ENCODE peak calls at places on chromosomes 3 and 15, in eight cellular contexts. One of them, this sample, is unnamed.

GRCh38 chr3:9951962-9952805 is at the start of gene PRRT3:
- DNase-seq in kidney epithelial cell: no peak
- DNase-seq in ovary: no peak
- DNase-seq in dorsolateral prefrontal cortex: peak; percentile 65
- DNase-seq in upper lobe of left lung: peak; percentile 90
- DNase-seq in fibroblast of lung: peak; percentile 42
- DNase-seq in IMR-90: peak; percentile 30
- DNase-seq in neural progenitor cell: peak; percentile 84
- DNase-seq in this sample: no peak

GRCh38 chr15:73295630-73296286 is 73.0 kb downstream of the HCN4 start:
- DNase-seq in IMR-90: peak; percentile 42
- DNase-seq in fibroblast of lung: peak; percentile 37
- DNase-seq in kidney epithelial cell: no peak
- DNase-seq in ovary: no peak
- DNase-seq in dorsolateral prefrontal cortex: no peak
- DNase-seq in neural progenitor cell: no peak
- DNase-seq in upper lobe of left lung: no peak
- DNase-seq in this sample: no peak

GRCh38 chr3:52202384-52203077 is 4.6 kb downstream of the ALAS1 start:
- DNase-seq in neural progenitor cell: no peak
- DNase-seq in upper lobe of left lung: no peak
- DNase-seq in kidney epithelial cell: no peak
- DNase-seq in fibroblast of lung: no peak
- DNase-seq in ovary: no peak
- DNase-seq in dorsolateral prefrontal cortex: no peak
- DNase-seq in IMR-90: no peak
- DNase-seq in this sample: no peak

GRCh38 chr3:52367891-52368880 is 52.1 kb downstream of the DNAH1 start:
- DNase-seq in upper lobe of left lung: peak; percentile 37
- DNase-seq in neural progenitor cell: no peak
- DNase-seq in ovary: no peak
- DNase-seq in IMR-90: no peak
- DNase-seq in dorsolateral prefrontal cortex: peak; percentile 48
- DNase-seq in fibroblast of lung: no peak
- DNase-seq in kidney epithelial cell: no peak
- DNase-seq in this sample: no peak

GRCh38 chr3:9715127-9715526 is 11.5 kb downstream of the CPNE9 start:
- DNase-seq in dorsolateral prefrontal cortex: no peak
- DNase-seq in fibroblast of lung: no peak
- DNase-seq in kidney epithelial cell: no peak
- DNase-seq in upper lobe of left lung: no peak
- DNase-seq in neural progenitor cell: peak; percentile 80
- DNase-seq in IMR-90: no peak
- DNase-seq in ovary: no peak
- DNase-seq in this sample: no peak

GRCh38 chr15:45689616-45690015 is 54.8 kb downstream of the SQOR start:
- DNase-seq in upper lobe of left lung: no peak
- DNase-seq in ovary: no peak
- DNase-seq in IMR-90: no peak
- DNase-seq in kidney epithelial cell: no peak
- DNase-seq in fibroblast of lung: no peak
- DNase-seq in neural progenitor cell: no peak
- DNase-seq in dorsolateral prefrontal cortex: no peak
- DNase-seq in this sample: no peak

GRCh38 chr3:128878011-128878457 is 1.4 kb upstream of the ACAD9 start:
- DNase-seq in upper lobe of left lung: no peak
- DNase-seq in dorsolateral prefrontal cortex: no peak
- DNase-seq in ovary: no peak
- DNase-seq in IMR-90: no peak
- DNase-seq in kidney epithelial cell: no peak
- DNase-seq in neural progenitor cell: no peak
- DNase-seq in fibroblast of lung: no peak
- DNase-seq in this sample: no peak

GRCh38 chr3:113898892-113899291 is 48.9 kb upstream of the ZDHHC23 start:
- DNase-seq in fibroblast of lung: peak; percentile 27
- DNase-seq in kidney epithelial cell: no peak
- DNase-seq in neural progenitor cell: no peak
- DNase-seq in upper lobe of left lung: no peak
- DNase-seq in IMR-90: peak; percentile 50
- DNase-seq in ovary: no peak
- DNase-seq in dorsolateral prefrontal cortex: no peak
- DNase-seq in this sample: no peak

GRCh38 chr15:38564557-38565286 is at the start of gene RASGRP1:
- DNase-seq in kidney epithelial cell: no peak
- DNase-seq in IMR-90: peak; percentile 56
- DNase-seq in neural progenitor cell: peak; percentile 92
- DNase-seq in fibroblast of lung: peak; percentile 33
- DNase-seq in dorsolateral prefrontal cortex: peak; percentile 60
- DNase-seq in ovary: no peak
- DNase-seq in upper lobe of left lung: peak; percentile 94
- DNase-seq in this sample: no peak

GRCh38 chr3:42052132-42052866 is 38.9 kb upstream of the TRAK1 start:
- DNase-seq in kidney epithelial cell: no peak
- DNase-seq in fibroblast of lung: peak; percentile 91
- DNase-seq in upper lobe of left lung: no peak
- DNase-seq in IMR-90: peak; percentile 88
- DNase-seq in dorsolateral prefrontal cortex: no peak
- DNase-seq in neural progenitor cell: no peak
- DNase-seq in ovary: no peak
- DNase-seq in this sample: no peak

GRCh38 chr3:140053011-140053702 is 118.2 kb downstream of the CLSTN2 start:
- DNase-seq in ovary: no peak
- DNase-seq in upper lobe of left lung: no peak
- DNase-seq in IMR-90: no peak
- DNase-seq in fibroblast of lung: no peak
- DNase-seq in dorsolateral prefrontal cortex: no peak
- DNase-seq in kidney epithelial cell: peak; percentile 45
- DNase-seq in neural progenitor cell: no peak
- DNase-seq in this sample: no peak

GRCh38 chr3:119492810-119493209 is 5.5 kb upstream of the TIMMDC1 start:
- DNase-seq in IMR-90: no peak
- DNase-seq in ovary: no peak
- DNase-seq in fibroblast of lung: no peak
- DNase-seq in upper lobe of left lung: no peak
- DNase-seq in dorsolateral prefrontal cortex: no peak
- DNase-seq in neural progenitor cell: no peak
- DNase-seq in kidney epithelial cell: no peak
- DNase-seq in this sample: no peak

GRCh38 chr3:23624305-23624704 is 181.4 kb upstream of the UBE2E1 start:
- DNase-seq in upper lobe of left lung: no peak
- DNase-seq in ovary: no peak
- DNase-seq in dorsolateral prefrontal cortex: no peak
- DNase-seq in fibroblast of lung: no peak
- DNase-seq in neural progenitor cell: no peak
- DNase-seq in kidney epithelial cell: no peak
- DNase-seq in IMR-90: peak; percentile 18
- DNase-seq in this sample: no peak

GRCh38 chr3:61563614-61564404 is 2.4 kb downstream of the PTPRG start:
- DNase-seq in upper lobe of left lung: peak; percentile 81
- DNase-seq in fibroblast of lung: no peak
- DNase-seq in neural progenitor cell: peak; percentile 55
- DNase-seq in dorsolateral prefrontal cortex: no peak
- DNase-seq in ovary: peak; percentile 23
- DNase-seq in kidney epithelial cell: no peak
- DNase-seq in IMR-90: no peak
- DNase-seq in this sample: no peak

GRCh38 chr3:151282921-151283320 is 4.6 kb upstream of the P2RY14 start:
- DNase-seq in IMR-90: peak; percentile 83
- DNase-seq in ovary: no peak
- DNase-seq in fibroblast of lung: peak; percentile 76
- DNase-seq in dorsolateral prefrontal cortex: no peak
- DNase-seq in neural progenitor cell: peak; percentile 36
- DNase-seq in upper lobe of left lung: no peak
- DNase-seq in kidney epithelial cell: no peak
- DNase-seq in this sample: no peak

GRCh38 chr15:67601008-67601620 is 58.6 kb downstream of the MAP2K5 start:
- DNase-seq in ovary: no peak
- DNase-seq in fibroblast of lung: peak; percentile 5
- DNase-seq in neural progenitor cell: no peak
- DNase-seq in upper lobe of left lung: no peak
- DNase-seq in kidney epithelial cell: no peak
- DNase-seq in IMR-90: peak; percentile 4
- DNase-seq in dorsolateral prefrontal cortex: no peak
- DNase-seq in this sample: no peak

DNA sequence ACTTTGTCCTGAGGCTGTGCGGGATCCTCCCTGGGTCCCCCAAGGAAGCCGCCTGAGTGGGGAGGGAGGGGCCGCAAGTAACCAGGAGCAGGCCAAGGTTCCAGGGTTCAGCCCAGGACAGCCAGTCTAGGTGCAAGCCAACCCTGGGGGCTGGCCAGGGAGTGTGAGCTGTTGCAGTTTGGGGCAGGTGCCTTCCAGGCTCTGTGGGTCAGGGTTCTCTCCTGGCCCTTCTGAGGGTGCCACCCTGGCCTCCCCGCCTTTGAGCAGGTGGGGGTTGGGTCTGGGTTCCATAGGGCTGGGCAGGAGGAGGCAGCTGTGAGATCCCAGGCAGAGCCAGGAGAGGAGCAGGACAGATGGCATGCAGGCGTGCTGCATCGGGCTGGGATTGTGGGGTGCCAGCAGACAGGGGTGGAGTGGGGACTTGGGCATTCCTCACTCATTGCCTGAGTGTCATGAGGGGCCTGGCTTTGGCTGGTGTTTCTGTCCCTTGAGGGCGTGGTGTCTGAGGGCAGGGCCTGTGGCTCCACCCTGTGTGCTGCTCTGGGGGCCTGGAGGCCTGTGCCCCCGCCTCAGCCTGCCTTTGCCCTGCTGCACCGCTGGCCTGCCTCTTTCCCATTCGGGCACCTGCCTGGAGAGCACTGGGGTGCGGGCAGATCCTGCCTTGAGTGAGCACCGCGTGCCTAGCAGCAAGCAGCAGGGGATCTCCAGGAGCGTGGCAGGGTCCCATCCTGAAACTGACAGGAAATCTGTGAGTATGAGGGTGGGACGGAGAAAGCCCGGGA is 18.4 kb downstream of the KLF13 start:
- DNase-seq in ovary: no peak
- DNase-seq in neural progenitor cell: no peak
- DNase-seq in fibroblast of lung: no peak
- DNase-seq in IMR-90: no peak
- DNase-seq in dorsolateral prefrontal cortex: peak; percentile 34
- DNase-seq in kidney epithelial cell: no peak
- DNase-seq in upper lobe of left lung: peak; percentile 83
- DNase-seq in this sample: no peak
- H3K4me3 ChIP-seq in ovary: no peak overlapping the region
- H3K4me3 ChIP-seq in neural progenitor cell: no peak overlapping the region
- H3K4me3 ChIP-seq in fibroblast of lung: no peak overlapping the region
- H3K4me3 ChIP-seq in IMR-90: no peak overlapping the region
- H3K4me3 ChIP-seq in dorsolateral prefrontal cortex: no peak overlapping the region
- H3K4me3 ChIP-seq in kidney epithelial cell: no peak overlapping the region
- H3K4me3 ChIP-seq in upper lobe of left lung: no peak overlapping the region
- H3K4me3 ChIP-seq in this sample: no peak overlapping the region

DNA sequence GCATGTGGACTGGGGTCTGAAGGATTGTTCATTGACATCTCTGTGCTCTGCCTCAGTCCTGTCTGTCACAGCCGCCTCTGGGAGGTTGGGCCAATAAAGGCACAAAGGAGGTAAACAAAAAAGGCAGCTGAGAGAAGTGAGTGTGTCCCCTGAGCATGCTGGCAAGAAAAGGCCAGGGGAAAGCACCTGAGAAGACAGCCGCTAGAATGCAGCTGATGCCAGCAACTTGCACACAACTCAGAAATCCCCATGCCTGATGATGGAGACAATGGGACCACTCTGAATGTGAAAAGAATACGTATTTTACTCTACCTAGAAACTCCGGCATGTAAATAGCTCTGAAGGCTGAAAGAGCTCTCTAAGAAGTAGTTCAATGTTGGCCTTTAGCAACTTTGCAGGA is 118.7 kb downstream of the KCNH8 start:
- DNase-seq in IMR-90: no peak
- DNase-seq in ovary: no peak
- DNase-seq in dorsolateral prefrontal cortex: no peak
- DNase-seq in kidney epithelial cell: no peak
- DNase-seq in fibroblast of lung: no peak
- DNase-seq in upper lobe of left lung: no peak
- DNase-seq in neural progenitor cell: peak; percentile 57
- DNase-seq in this sample: no peak
- TF ChIP-seq CTCF in IMR-90: no peak
- TF ChIP-seq CTCF in ovary: no peak
- TF ChIP-seq CTCF in dorsolateral prefrontal cortex: no peak
- TF ChIP-seq CTCF in kidney epithelial cell: no peak
- TF ChIP-seq CTCF in fibroblast of lung: no peak
- TF ChIP-seq CTCF in upper lobe of left lung: no peak
- TF ChIP-seq CTCF in neural progenitor cell: no peak
- TF ChIP-seq CTCF in this sample: no peak

GRCh38 chr3:13285007-13285567 is 135.0 kb downstream of the NUP210 start:
- DNase-seq in kidney epithelial cell: no peak
- DNase-seq in neural progenitor cell: no peak
- DNase-seq in upper lobe of left lung: no peak
- DNase-seq in fibroblast of lung: no peak
- DNase-seq in ovary: no peak
- DNase-seq in IMR-90: no peak
- DNase-seq in dorsolateral prefrontal cortex: peak; percentile 25
- DNase-seq in this sample: no peak

GRCh38 chr3:13283877-13284264 is 136.3 kb downstream of the NUP210 start:
- DNase-seq in dorsolateral prefrontal cortex: no peak
- DNase-seq in ovary: no peak
- DNase-seq in upper lobe of left lung: no peak
- DNase-seq in fibroblast of lung: no peak
- DNase-seq in kidney epithelial cell: no peak
- DNase-seq in neural progenitor cell: no peak
- DNase-seq in IMR-90: no peak
- DNase-seq in this sample: no peak

GRCh38 chr3:13281657-13282527 is 138.2 kb downstream of the NUP210 start:
- DNase-seq in IMR-90: no peak
- DNase-seq in upper lobe of left lung: peak; percentile 78
- DNase-seq in dorsolateral prefrontal cortex: peak; percentile 29
- DNase-seq in ovary: no peak
- DNase-seq in fibroblast of lung: no peak
- DNase-seq in kidney epithelial cell: no peak
- DNase-seq in neural progenitor cell: peak; percentile 63
- DNase-seq in this sample: no peak

GRCh38 chr3:13282528-13282985 is 137.6 kb downstream of the NUP210 start:
- DNase-seq in IMR-90: no peak
- DNase-seq in dorsolateral prefrontal cortex: peak; percentile 35
- DNase-seq in fibroblast of lung: no peak
- DNase-seq in kidney epithelial cell: no peak
- DNase-seq in neural progenitor cell: peak; percentile 77
- DNase-seq in ovary: no peak
- DNase-seq in upper lobe of left lung: peak; percentile 84
- DNase-seq in this sample: no peak

GRCh38 chr3:13282986-13283876 is 136.9 kb downstream of the NUP210 start:
- DNase-seq in kidney epithelial cell: no peak
- DNase-seq in dorsolateral prefrontal cortex: peak; percentile 34
- DNase-seq in IMR-90: no peak
- DNase-seq in neural progenitor cell: peak; percentile 70
- DNase-seq in fibroblast of lung: no peak
- DNase-seq in upper lobe of left lung: peak; percentile 88
- DNase-seq in ovary: no peak
- DNase-seq in this sample: no peak
- H3K27me3 ChIP-seq in kidney epithelial cell: peaks cover 43% of the 10 kb centered on the region
- H3K27me3 ChIP-seq in dorsolateral prefrontal cortex: no peaks in the 10 kb centered on the region
- H3K27me3 ChIP-seq in IMR-90: peaks cover 52% of the 10 kb centered on the region
- H3K27me3 ChIP-seq in neural progenitor cell: peaks cover 47% of the 10 kb centered on the region
- H3K27me3 ChIP-seq in fibroblast of lung: peaks cover 26% of the 10 kb centered on the region
- H3K27me3 ChIP-seq in upper lobe of left lung: peaks cover 27% of the 10 kb centered on the region
- H3K27me3 ChIP-seq in ovary: peaks cover 2% of the 10 kb centered on the region
- H3K27me3 ChIP-seq in this sample: peaks cover 55% of the 10 kb centered on the region

DNA sequence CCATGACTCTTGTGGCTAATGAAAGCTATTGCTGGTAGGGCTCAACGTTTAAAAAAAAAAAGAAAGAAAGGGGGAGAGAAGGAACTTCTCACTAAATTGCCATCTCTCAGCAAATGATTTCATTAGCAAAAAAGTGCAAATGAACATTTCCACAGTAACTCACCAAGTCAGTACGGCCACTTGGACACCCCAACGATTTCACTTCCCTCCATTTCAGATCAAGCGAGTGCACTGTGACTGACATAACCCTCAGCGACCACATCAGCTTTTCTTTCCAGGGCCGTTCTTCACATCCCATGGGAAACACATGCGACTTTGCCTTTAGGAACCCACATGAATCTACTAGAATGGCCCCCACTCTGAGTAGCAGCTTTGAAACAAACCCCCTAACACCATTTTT is 71.6 kb downstream of the OSBPL10 start:
- DNase-seq in neural progenitor cell: no peak
- DNase-seq in kidney epithelial cell: no peak
- DNase-seq in dorsolateral prefrontal cortex: no peak
- DNase-seq in ovary: no peak
- DNase-seq in IMR-90: no peak
- DNase-seq in fibroblast of lung: no peak
- DNase-seq in upper lobe of left lung: no peak
- DNase-seq in this sample: no peak
- H3K4me3 ChIP-seq in neural progenitor cell: no peak overlapping the region
- H3K4me3 ChIP-seq in kidney epithelial cell: no peak overlapping the region
- H3K4me3 ChIP-seq in dorsolateral prefrontal cortex: no peak overlapping the region
- H3K4me3 ChIP-seq in ovary: no peak overlapping the region
- H3K4me3 ChIP-seq in IMR-90: no peak overlapping the region
- H3K4me3 ChIP-seq in fibroblast of lung: no peak overlapping the region
- H3K4me3 ChIP-seq in upper lobe of left lung: no peak overlapping the region
- H3K4me3 ChIP-seq in this sample: no peak overlapping the region